ENCODE peak calls at places on chromosomes 11 and 22, in eight cellular contexts. N is heart right ventricle; U is GM18507; F is LoVo; L is T-cell; C is ovary; W is neural crest cell; X is CD4-positive, alpha-beta T cell. K is an unnamed sample.

GRCh38 chr11:17743808-17744119 is 9.2 kb downstream of the KCNC1 start:
- DNase-seq in N (no peak), L (no peak), C (no peak), X (no peak), F (no peak), U (no peak), W (no peak), K (no peak)

GRCh38 chr11:67382481-67383136 is 9.2 kb upstream of the RAD9A start:
- DNase-seq in F (peak), C (peak), U (no peak), W (peak), L (peak), X (peak), N (peak), K (peak)

GRCh38 chr22:43263645-43264514 is 76.9 kb upstream of the TTLL12 start:
- DNase-seq in W (no peak), U (peak), L (peak), X (peak), N (peak), F (peak), C (peak), K (peak)

GRCh38 chr11:130738618-130739017 is 177.7 kb downstream of the SNX19 start:
- DNase-seq in L (no peak), X (no peak), N (no peak), W (no peak), F (no peak), C (no peak), U (no peak), K (no peak)

GRCh38 chr11:444397-445144 is 2.8 kb upstream of the ANO9 start:
- DNase-seq in N (no peak), C (no peak), X (no peak), F (no peak), U (no peak), L (no peak), W (no peak), K (no peak)

GRCh38 chr11:112440518-112440917 is 179.9 kb upstream of the PLET1 start:
- DNase-seq in X (no peak), W (no peak), L (no peak), C (no peak), F (no peak), N (no peak), U (no peak), K (no peak)

GRCh38 chr11:125494987-125495725 is 909 bp downstream of the FEZ1 start:
- DNase-seq in X (no peak), N (peak), W (peak), U (no peak), F (no peak), C (peak), L (no peak), K (no peak)

GRCh38 chr11:71927813-71928738 is at the start of gene XNDC1N:
- DNase-seq in U (peak), L (peak), C (peak), W (peak), X (peak), N (peak), F (peak), K (peak)

GRCh38 chr22:24001314-24001713 is 3.9 kb downstream of the GSTT4 start:
- DNase-seq in X (no peak), L (no peak), U (no peak), C (no peak), N (no peak), W (no peak), F (no peak), K (no peak)

GRCh38 chr11:9748361-9748970 is 84.6 kb downstream of the SWAP70 start:
- DNase-seq in L (peak), N (no peak), U (peak), F (no peak), W (no peak), X (peak), C (no peak), K (peak)

GRCh38 chr11:76131142-76131541 is 75.2 kb downstream of the WNT11 start:
- DNase-seq in F (no peak), C (no peak), U (no peak), N (no peak), X (no peak), W (no peak), L (no peak), K (no peak)

GRCh38 chr22:37604875-37605274 is 3.8 kb upstream of the GGA1 start:
- DNase-seq in L (peak), W (no peak), C (no peak), F (no peak), U (no peak), N (no peak), X (peak), K (no peak)

GRCh38 chr11:10674440-10674855 is 19.1 kb downstream of the IRAG1 start:
- DNase-seq in N (no peak), C (no peak), F (no peak), L (no peak), W (no peak), U (no peak), X (no peak), K (no peak)

GRCh38 chr11:41612415-41612814 is 153.0 kb upstream of the LRRC4C start:
- DNase-seq in N (no peak), L (no peak), F (no peak), X (no peak), W (no peak), U (no peak), C (no peak), K (no peak)

GRCh38 chr22:28799125-28799833 is 1.1 kb downstream of the XBP1 start:
- DNase-seq in L (no peak), C (peak), W (no peak), F (peak), U (no peak), X (no peak), N (no peak), K (no peak)

GRCh38 chr11:132520199-132520598 is 1012.1 kb downstream of the OPCML start:
- DNase-seq in F (no peak), C (no peak), W (no peak), L (no peak), X (no peak), N (no peak), U (no peak), K (no peak)

GRCh38 chr22:11598492-11599440 is 3929.2 kb upstream of the OR11H1 start:
- DNase-seq in L (no peak), C (no peak), X (no peak), U (no peak), W (no peak), N (no peak), F (no peak), K (peak)

GRCh38 chr11:7278314-7278917 is 26.7 kb downstream of the SYT9 start:
- DNase-seq in N (no peak), W (peak), F (peak), C (no peak), L (no peak), U (no peak), X (no peak), K (peak)

GRCh38 chr11:2768471-2769408 is 68.9 kb upstream of the KCNQ1OT1 start:
- DNase-seq in C (peak), F (no peak), W (no peak), X (no peak), N (no peak), L (no peak), U (no peak), K (no peak)

GRCh38 chr11:63212742-63213141 is 30.7 kb downstream of the SLC22A25 start:
- DNase-seq in N (no peak), L (no peak), F (peak), U (no peak), X (no peak), W (peak), C (no peak), K (no peak)

GRCh38 chr11:118572914-118573550 is 823 bp downstream of the ARCN1 start:
- DNase-seq in U (no peak), L (no peak), X (no peak), N (no peak), W (no peak), F (peak), C (no peak), K (no peak)

GRCh38 chr11:131674051-131674755 is 303.8 kb downstream of the NTM start:
- DNase-seq in W (peak), L (peak), F (peak), U (peak), C (peak), N (peak), X (no peak), K (peak)

GRCh38 chr11:91248199-91248807 is 976.3 kb upstream of the FAT3 start:
- DNase-seq in X (no peak), C (no peak), W (peak), F (peak), N (no peak), U (no peak), L (no peak), K (no peak)

GRCh38 chr11:57777969-57778317 is 16.3 kb downstream of the CTNND1 start:
- DNase-seq in X (no peak), W (no peak), F (peak), N (no peak), C (no peak), U (no peak), L (no peak), K (no peak)

GRCh38 chr11:46537851-46538295 is 56.0 kb downstream of the AMBRA1 start:
- DNase-seq in U (peak), W (peak), C (peak), N (peak), X (peak), F (peak), L (peak), K (peak)

GRCh38 chr11:748007-748359 is 719 bp downstream of the TALDO1 start:
- DNase-seq in X (no peak), L (no peak), W (no peak), N (no peak), U (no peak), C (no peak), F (no peak), K (peak)

K was measured in pancreas.